ENCODE peak calls at places on chromosome 13, in seven cellular contexts. A is psoas muscle, T is SJSA1, P is heart left ventricle, J is fibroblast of lung, M is gastrocnemius medialis, W is neuronal stem cell. F is an unnamed sample.

GRCh38 chr13:105518086-105518485 is 1017.4 kb downstream of the EFNB2 start:
- DNase-seq in M (no peak), T (no peak), P (no peak), A (no peak), J (peak; percentile 84), W (no peak), F (no peak)

GRCh38 chr13:112885782-112886268 is 83.2 kb upstream of the MCF2L start:
- DNase-seq in P (peak; percentile 75), W (peak; percentile 74), J (peak; percentile 88), T (peak; percentile 39), A (peak; percentile 82), M (peak; percentile 44), F (peak; percentile 95)

GRCh38 chr13:30744056-30744684 is 8.8 kb downstream of the ALOX5AP start:
- DNase-seq in J (peak; percentile 74), M (no peak), W (no peak), T (peak; percentile 20), A (no peak), P (peak; percentile 33), F (no peak)

GRCh38 chr13:54185101-54185500 is 1156.5 kb downstream of the OLFM4 start:
- DNase-seq in M (no peak), J (no peak), T (no peak), P (no peak), W (no peak), A (no peak), F (no peak)

GRCh38 chr13:41651413-41652068 is 194.2 kb downstream of the RGCC start:
- DNase-seq in T (no peak), P (no peak), J (no peak), W (no peak), M (no peak), A (no peak), F (no peak)

GRCh38 chr13:71799320-71799719 is 67.7 kb downstream of the DACH1 start:
- DNase-seq in M (no peak), W (no peak), P (no peak), J (no peak), A (no peak), T (no peak), F (no peak)

GRCh38 chr13:39676315-39676876 is 20.9 kb downstream of the COG6 start:
- DNase-seq in J (peak; percentile 37), P (no peak), W (peak; percentile 15), A (no peak), T (peak; percentile 10), M (no peak), F (peak; percentile 57)

GRCh38 chr13:98875146-98875729 is 102.6 kb downstream of the DOCK9 start:
- DNase-seq in T (no peak), P (no peak), J (no peak), M (no peak), W (no peak), A (no peak), F (no peak)

GRCh38 chr13:30191491-30192100 is 115.8 kb downstream of the KATNAL1 start:
- DNase-seq in W (no peak), A (no peak), M (no peak), T (peak; percentile 6), J (peak; percentile 34), P (no peak), F (no peak)

GRCh38 chr13:40570930-40571329 is 95.5 kb downstream of the FOXO1 start:
- DNase-seq in A (no peak), J (no peak), P (no peak), M (no peak), W (no peak), T (no peak), F (no peak)

GRCh38 chr13:30572859-30573275 is 44.9 kb upstream of the USPL1 start:
- DNase-seq in P (no peak), A (no peak), T (peak; percentile 66), W (no peak), M (no peak), J (peak; percentile 69), F (no peak)

GRCh38 chr13:88919970-88920628 is 1248.9 kb downstream of the SLITRK5 start:
- DNase-seq in W (no peak), A (no peak), J (no peak), M (no peak), T (no peak), P (no peak), F (no peak)

GRCh38 chr13:49669735-49670309 is 21.5 kb downstream of the EBPL start:
- DNase-seq in M (no peak), T (peak; percentile 58), P (peak; percentile 36), W (peak; percentile 41), J (peak; percentile 63), A (peak; percentile 65), F (peak; percentile 77)

DNA sequence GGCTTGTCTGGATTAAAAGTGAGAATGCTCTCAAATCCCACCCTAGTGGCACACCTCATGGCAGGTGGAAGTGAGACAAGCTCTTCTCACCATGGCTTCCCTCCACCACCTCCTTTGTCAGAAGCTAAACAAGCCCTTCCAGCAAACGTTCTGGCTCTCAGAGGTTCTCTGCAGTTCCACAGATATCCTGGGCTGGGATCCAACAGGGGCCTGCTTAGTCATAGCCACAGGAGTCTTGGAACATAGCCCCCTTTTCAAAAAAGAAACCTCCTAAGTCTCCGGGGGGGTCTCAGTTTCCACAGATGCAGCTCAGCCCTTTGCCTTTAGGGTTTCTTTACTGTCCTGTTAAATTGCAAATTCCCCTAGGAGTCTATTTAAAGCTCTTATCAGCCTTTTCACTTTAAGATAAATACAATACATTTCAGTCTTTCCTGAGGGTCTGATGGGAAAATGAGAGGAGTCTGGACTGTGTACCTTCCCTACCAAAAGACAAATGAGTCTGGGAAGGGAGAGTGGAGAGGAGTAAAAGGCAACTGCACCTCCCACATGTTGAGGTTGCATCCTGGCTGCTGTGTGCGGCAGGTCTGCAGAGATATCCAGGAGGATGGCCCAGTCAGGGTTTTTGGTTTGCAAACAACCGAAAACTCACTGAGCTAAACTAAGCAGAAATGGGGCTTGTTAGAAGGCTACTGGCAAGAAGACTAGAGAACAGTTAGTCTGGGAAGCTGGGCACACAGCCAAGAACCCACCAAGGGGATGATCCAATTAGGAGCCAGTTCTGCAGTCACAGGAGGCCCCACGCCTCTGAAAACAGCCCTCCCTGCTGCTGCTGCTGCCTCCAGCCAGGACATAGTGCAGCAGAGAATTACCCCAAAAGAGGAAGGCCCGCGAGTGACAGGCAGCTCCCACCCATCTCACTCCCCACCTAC is 41.4 kb upstream of the SERP2 start:
- DNase-seq in W (no peak), M (no peak), T (peak; percentile 73), A (peak; percentile 70), J (peak; percentile 96), P (peak; percentile 77), F (peak; percentile 31)
- H3K27ac ChIP-seq in W (no peak overlapping the region), M (peak overlapping the region; percentile 32), T (no peak overlapping the region), A (no peak overlapping the region), J (no peak overlapping the region), P (no peak overlapping the region), F (no peak overlapping the region)

DNA sequence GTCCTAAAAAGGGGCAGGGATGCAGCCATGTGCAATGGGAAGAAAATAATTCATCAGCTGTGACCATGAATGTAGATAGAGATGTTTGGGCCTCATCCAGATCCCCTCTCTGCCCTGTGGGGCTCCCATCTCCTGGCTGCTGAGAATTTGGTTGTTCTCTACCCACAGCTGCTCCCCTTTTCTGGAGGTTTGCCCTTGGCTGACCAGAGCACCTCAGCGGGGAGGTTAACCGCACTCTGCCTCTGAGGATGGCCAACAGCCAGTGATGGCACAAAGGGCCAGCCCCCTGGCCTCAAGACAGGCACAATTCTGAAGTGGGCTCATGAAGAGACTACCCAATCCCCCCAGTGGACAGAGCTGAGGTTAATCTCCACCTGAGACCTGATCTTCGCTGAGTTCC is 61.5 kb upstream of the SERP2 start:
- DNase-seq in A (no peak), M (no peak), T (no peak), P (no peak), W (no peak), J (no peak), F (no peak)
- H3K27ac ChIP-seq in A (no peak overlapping the region), M (no peak overlapping the region), T (peak overlapping the region; percentile 92), P (no peak overlapping the region), W (no peak overlapping the region), J (peak overlapping the region; percentile 92), F (no peak overlapping the region)

DNA sequence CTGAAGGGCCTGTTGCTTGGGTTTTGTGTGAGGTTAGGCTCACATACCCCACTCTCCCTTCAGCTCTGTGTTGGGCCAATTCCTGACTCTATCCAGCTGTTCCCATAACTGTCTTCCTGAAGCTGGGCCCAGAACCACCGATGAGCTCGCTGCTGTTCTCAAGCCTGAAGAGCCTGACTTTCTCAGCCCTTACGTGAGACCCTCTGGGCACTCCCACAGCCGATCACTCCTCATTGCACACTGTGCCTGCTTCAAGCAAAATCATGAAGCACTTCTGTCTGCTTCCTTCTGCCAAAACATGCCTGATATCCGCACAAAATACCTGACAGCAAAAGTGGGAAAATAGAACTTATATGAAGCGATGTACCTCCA is 124.1 kb downstream of the CRYL1 start:
- DNase-seq in T (no peak), A (no peak), W (no peak), M (no peak), P (no peak), J (peak; percentile 23), F (no peak)
- H3K27ac ChIP-seq in T (no peak overlapping the region), A (no peak overlapping the region), W (no peak overlapping the region), M (no peak overlapping the region), P (no peak overlapping the region), J (no peak overlapping the region), F (no peak overlapping the region)

GRCh38 chr13:110382229-110382628 is 75.1 kb downstream of the COL4A2 start:
- DNase-seq in J (peak; percentile 91), W (no peak), A (no peak), M (no peak), T (peak; percentile 78), P (no peak), F (no peak)

GRCh38 chr13:110379358-110379757 is 72.3 kb downstream of the COL4A2 start:
- DNase-seq in W (no peak), J (no peak), M (no peak), T (no peak), A (no peak), P (no peak), F (no peak)

GRCh38 chr13:110381029-110381360 is 73.9 kb downstream of the COL4A2 start:
- DNase-seq in P (no peak), M (no peak), W (no peak), J (no peak), A (no peak), T (no peak), F (no peak)

GRCh38 chr13:110379905-110380341 is 72.8 kb downstream of the COL4A2 start:
- DNase-seq in T (peak; percentile 68), P (no peak), M (no peak), A (no peak), J (peak; percentile 86), W (no peak), F (peak; percentile 5)

DNA sequence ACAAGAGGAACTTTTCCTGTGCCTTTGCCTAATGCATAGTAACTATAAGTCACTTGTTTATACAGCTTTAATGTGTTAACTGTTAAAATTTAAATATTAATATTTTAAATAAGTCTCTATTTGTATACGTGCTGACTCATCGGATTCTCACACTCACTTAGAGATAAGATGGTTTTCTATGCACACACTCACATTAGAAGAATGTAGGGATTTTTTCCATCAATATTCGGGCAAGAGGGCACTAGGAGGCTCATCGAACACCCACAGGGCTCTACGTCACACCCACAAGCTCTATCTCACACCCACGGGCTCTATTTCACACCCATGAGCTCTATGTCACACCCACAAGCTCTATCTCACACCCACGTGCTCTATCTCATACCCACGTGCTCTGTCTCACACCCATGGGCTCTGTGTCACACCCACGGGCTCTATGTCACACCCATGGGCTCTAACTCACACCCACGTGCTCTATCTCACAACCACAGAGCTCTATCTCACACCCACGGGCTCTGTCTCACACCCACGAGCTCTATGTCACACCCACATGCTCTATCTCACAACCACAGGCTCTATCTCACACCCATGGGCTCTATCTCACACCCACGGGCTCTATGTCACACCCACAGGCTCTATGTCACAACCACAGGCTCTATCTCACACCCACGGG is 73.4 kb downstream of the COL4A2 start:
- DNase-seq in T (no peak), M (no peak), A (no peak), W (no peak), P (no peak), J (peak; percentile 95), F (no peak)
- H3K27ac ChIP-seq in T (peak overlapping the region; percentile 71), M (peak overlapping the region; percentile 42), A (peak overlapping the region; percentile 9), W (no peak overlapping the region), P (no peak overlapping the region), J (peak overlapping the region; percentile 68), F (no peak overlapping the region)

F was measured in neural progenitor cell.